ENCODE peak calls at places on chromosomes 5 and 9, in eight cellular contexts. C is nucleus accumbens; V is nephron progenitor cell; U is M059J; A is HT1080; P is A172; L is GM19239; X is activated CD8-positive, alpha-beta memory T cell treated with anti-CD3 and anti-CD28 coated beads, Interleukin-2, amount 10 ng/mL, durations not matched to agents 7 days and 5 days. J is an unnamed sample.
A peak's percentile ranks its signal among the peaks of the same experiment; 100 is the strongest.

GRCh38 chr9:109640232-109641078 is 139.5 kb upstream of the PALM2AKAP2 start:
- DNase-seq in C (peak; percentile 60), L (no peak), P (peak; percentile 78), A (no peak), U (peak; percentile 85), V (peak; percentile 90), X (no peak), J (peak; percentile 72)

GRCh38 chr9:125189011-125189360 is 617 bp downstream of the PPP6C start:
- DNase-seq in L (no peak), C (no peak), V (peak; percentile 50), P (no peak), U (peak; percentile 18), X (peak; percentile 58), A (no peak), J (peak; percentile 43)

GRCh38 chr5:141779642-141780041 is 97.6 kb upstream of the ARAP3 start:
- DNase-seq in A (peak; percentile 37), P (peak; percentile 89), C (no peak), U (peak; percentile 56), X (no peak), V (peak; percentile 34), L (no peak), J (no peak)

GRCh38 chr5:137096149-137097103 is 402.7 kb downstream of the SPOCK1 start:
- DNase-seq in C (no peak), P (peak; percentile 31), U (peak; percentile 83), L (no peak), X (no peak), A (peak; percentile 79), V (no peak), J (no peak)

GRCh38 chr9:116504893-116505480 is 182.1 kb upstream of the TRIM32 start:
- DNase-seq in A (no peak), X (no peak), C (no peak), P (no peak), U (no peak), L (peak; percentile 21), V (no peak), J (no peak)

GRCh38 chr9:136563646-136564321 is 17.9 kb upstream of the NOTCH1 start:
- DNase-seq in V (peak; percentile 4), X (no peak), L (no peak), U (no peak), C (no peak), A (no peak), P (no peak), J (no peak)

GRCh38 chr5:1285883-1286291 is 9.0 kb downstream of the TERT start:
- DNase-seq in X (no peak), U (no peak), C (no peak), P (no peak), L (no peak), V (no peak), A (no peak), J (no peak)

GRCh38 chr9:19186240-19186639 is 44.3 kb upstream of the DENND4C start:
- DNase-seq in C (no peak), U (no peak), V (no peak), L (no peak), A (no peak), P (no peak), X (no peak), J (no peak)

GRCh38 chr9:92807031-92807756 is 42.6 kb upstream of the BICD2 start:
- DNase-seq in P (no peak), U (no peak), X (no peak), L (no peak), V (no peak), A (no peak), C (no peak), J (no peak)

GRCh38 chr5:170844651-170845050 is 17.2 kb upstream of the RANBP17 start:
- DNase-seq in L (no peak), X (no peak), C (no peak), A (no peak), P (no peak), V (no peak), U (no peak), J (no peak)